ENCODE peak calls at places on chromosomes 5 and 9, in six cellular contexts. K is HFFc6, S is NCI-H1092 treated with DMSO at 0.1 percent for 48 hours, B is ureter, D is hepatic stellate cell, M is T-helper 2 cell. W is an unnamed sample.
A peak's percentile ranks its signal among the peaks of the same experiment; 100 is the strongest.

GRCh38 chr9:126546036-126546435 is 67.7 kb upstream of the LMX1B start:
- DNase-seq in S (no peak), K (no peak), D (no peak), B (no peak), M (no peak), W (no peak)

GRCh38 chr5:1511651-1512540 is 11.9 kb downstream of the LPCAT1 start:
- DNase-seq in M (no peak), B (peak; percentile 34), K (peak; percentile 79), S (no peak), D (peak; percentile 86), W (no peak)

GRCh38 chr9:126989847-126990821 is 75.6 kb downstream of the RALGPS1 start:
- DNase-seq in K (no peak), D (no peak), S (no peak), M (no peak), B (peak; percentile 66), W (no peak)

GRCh38 chr9:81369136-81369535 is 320.2 kb downstream of the TLE1 start:
- DNase-seq in D (no peak), B (no peak), S (no peak), K (no peak), M (no peak), W (no peak)

GRCh38 chr5:64207978-64208377 is 42.3 kb downstream of the RNF180 start:
- DNase-seq in B (no peak), M (no peak), K (no peak), D (no peak), S (no peak), W (no peak)

GRCh38 chr9:129775443-129775842 is 22.6 kb upstream of the PTGES start:
- DNase-seq in B (no peak), K (no peak), D (no peak), S (no peak), M (no peak), W (no peak)

GRCh38 chr5:159100022-159100927 is 559 bp upstream of the EBF1 start:
- DNase-seq in S (peak; percentile 95), M (peak; percentile 70), D (peak; percentile 92), B (peak; percentile 89), K (peak; percentile 77), W (peak; percentile 72)

GRCh38 chr9:7549261-7549660 is 250.3 kb downstream of the DMAC1 start:
- DNase-seq in S (no peak), D (no peak), M (no peak), K (no peak), B (no peak), W (no peak)

GRCh38 chr5:59728356-59728755 is 165.2 kb downstream of the PDE4D start:
- DNase-seq in K (no peak), M (no peak), B (no peak), D (no peak), S (no peak), W (no peak)

GRCh38 chr5:133051117-133051546 is 681 bp upstream of the HSPA4 start:
- DNase-seq in D (no peak), S (no peak), K (no peak), B (no peak), M (no peak), W (no peak)

GRCh38 chr9:132168347-132168746 is 6.5 kb downstream of the NTNG2 start:
- DNase-seq in S (peak; percentile 66), M (no peak), D (no peak), B (no peak), K (no peak), W (no peak)

GRCh38 chr5:43123887-43124286 is 3.2 kb downstream of the ZNF131 start:
- DNase-seq in B (no peak), M (no peak), D (no peak), K (no peak), S (no peak), W (no peak)

GRCh38 chr5:155943516-155944407 is 383.2 kb upstream of the SGCD start:
- DNase-seq in M (no peak), D (peak; percentile 0), B (peak; percentile 53), K (no peak), S (peak; percentile 47), W (no peak)

GRCh38 chr9:86764230-86765039 is 182.9 kb downstream of the GAS1 start:
- DNase-seq in B (no peak), D (no peak), M (no peak), S (no peak), K (no peak), W (no peak)

GRCh38 chr5:121325930-121326329 is 525.8 kb upstream of the FTMT start:
- DNase-seq in M (no peak), B (no peak), K (no peak), D (no peak), S (no peak), W (no peak)

GRCh38 chr5:123814796-123815479 is 303.0 kb downstream of the CSNK1G3 start:
- DNase-seq in D (no peak), K (peak; percentile 25), S (no peak), M (no peak), B (no peak), W (no peak)

GRCh38 chr5:65932676-65933075 is 6.3 kb downstream of the ERBIN start:
- DNase-seq in K (no peak), D (no peak), M (no peak), S (no peak), B (no peak), W (no peak)

GRCh38 chr5:170151105-170151831 is 45.6 kb downstream of the FOXI1 start:
- DNase-seq in M (no peak), B (peak; percentile 33), D (no peak), K (peak; percentile 30), S (no peak), W (no peak)

GRCh38 chr9:19162956-19163355 is 35.7 kb upstream of the PLIN2 start:
- DNase-seq in M (no peak), D (no peak), B (peak; percentile 65), K (no peak), S (no peak), W (no peak)